ENCODE peak calls at places on chromosome 3, in four cellular contexts. One of them, this sample, is unnamed.

GRCh38 chr3:153285194-153285641 is 123.2 kb downstream of the RAP2B start:
- DNase-seq in CD8-positive, alpha-beta T cell: no peak
- DNase-seq in tibial nerve: no peak
- DNase-seq in PC-9: peak; percentile 47
- DNase-seq in this sample: no peak

GRCh38 chr3:38588995-38589937 is 60.2 kb downstream of the SCN5A start:
- DNase-seq in CD8-positive, alpha-beta T cell: peak; percentile 41
- DNase-seq in tibial nerve: no peak
- DNase-seq in PC-9: no peak
- DNase-seq in this sample: no peak

GRCh38 chr3:13025090-13025489 is 48.1 kb downstream of the IQSEC1 start:
- DNase-seq in CD8-positive, alpha-beta T cell: no peak
- DNase-seq in tibial nerve: no peak
- DNase-seq in PC-9: peak; percentile 74
- DNase-seq in this sample: no peak

GRCh38 chr3:41125258-41125657 is 74.0 kb upstream of the CTNNB1 start:
- DNase-seq in CD8-positive, alpha-beta T cell: no peak
- DNase-seq in tibial nerve: no peak
- DNase-seq in PC-9: no peak
- DNase-seq in this sample: no peak

GRCh38 chr3:73401616-73402265 is 223.0 kb downstream of the PDZRN3 start:
- DNase-seq in CD8-positive, alpha-beta T cell: no peak
- DNase-seq in tibial nerve: no peak
- DNase-seq in PC-9: no peak
- DNase-seq in this sample: no peak

GRCh38 chr3:156728267-156728985 is 54.0 kb downstream of the TIPARP start:
- DNase-seq in CD8-positive, alpha-beta T cell: no peak
- DNase-seq in tibial nerve: no peak
- DNase-seq in PC-9: no peak
- DNase-seq in this sample: no peak

GRCh38 chr3:45787551-45787950 is 8.8 kb downstream of the SLC6A20 start:
- DNase-seq in CD8-positive, alpha-beta T cell: no peak
- DNase-seq in tibial nerve: no peak
- DNase-seq in PC-9: no peak
- DNase-seq in this sample: no peak

GRCh38 chr3:10198761-10199688 is 34.3 kb downstream of the IRAK2 start:
- DNase-seq in CD8-positive, alpha-beta T cell: peak; percentile 73
- DNase-seq in tibial nerve: no peak
- DNase-seq in PC-9: peak; percentile 66
- DNase-seq in this sample: peak; percentile 72

GRCh38 chr3:189551007-189551406 is 80.2 kb upstream of the TP63 start:
- DNase-seq in CD8-positive, alpha-beta T cell: no peak
- DNase-seq in tibial nerve: no peak
- DNase-seq in PC-9: no peak
- DNase-seq in this sample: no peak

GRCh38 chr3:50299929-50300680 is 900 bp upstream of the HYAL3 start:
- DNase-seq in CD8-positive, alpha-beta T cell: no peak
- DNase-seq in tibial nerve: no peak
- DNase-seq in PC-9: no peak
- DNase-seq in this sample: no peak

GRCh38 chr3:71172951-71173350 is 410.6 kb downstream of the FOXP1 start:
- DNase-seq in CD8-positive, alpha-beta T cell: no peak
- DNase-seq in tibial nerve: no peak
- DNase-seq in PC-9: no peak
- DNase-seq in this sample: no peak

GRCh38 chr3:46351646-46352045 is 2.3 kb upstream of the CCR2 start:
- DNase-seq in CD8-positive, alpha-beta T cell: no peak
- DNase-seq in tibial nerve: no peak
- DNase-seq in PC-9: no peak
- DNase-seq in this sample: no peak

GRCh38 chr3:131540143-131540542 is 37.4 kb upstream of the MRPL3 start:
- DNase-seq in CD8-positive, alpha-beta T cell: no peak
- DNase-seq in tibial nerve: no peak
- DNase-seq in PC-9: no peak
- DNase-seq in this sample: no peak

GRCh38 chr3:160613661-160614060 is 48.3 kb upstream of the KPNA4 start:
- DNase-seq in CD8-positive, alpha-beta T cell: no peak
- DNase-seq in tibial nerve: no peak
- DNase-seq in PC-9: no peak
- DNase-seq in this sample: no peak

GRCh38 chr3:119408243-119408950 is 55.0 kb downstream of the TMEM39A start:
- DNase-seq in CD8-positive, alpha-beta T cell: no peak
- DNase-seq in tibial nerve: no peak
- DNase-seq in PC-9: no peak
- DNase-seq in this sample: no peak

GRCh38 chr3:133459400-133459799 is 59.5 kb downstream of the BFSP2 start:
- DNase-seq in CD8-positive, alpha-beta T cell: no peak
- DNase-seq in tibial nerve: peak; percentile 24
- DNase-seq in PC-9: no peak
- DNase-seq in this sample: no peak

GRCh38 chr3:146154316-146154715 is 6.7 kb downstream of the PLOD2 start:
- DNase-seq in CD8-positive, alpha-beta T cell: no peak
- DNase-seq in tibial nerve: no peak
- DNase-seq in PC-9: no peak
- DNase-seq in this sample: no peak

GRCh38 chr3:11803977-11804903 is 42.4 kb downstream of the TAMM41 start:
- DNase-seq in CD8-positive, alpha-beta T cell: peak; percentile 51
- DNase-seq in tibial nerve: no peak
- DNase-seq in PC-9: peak; percentile 15
- DNase-seq in this sample: peak; percentile 46

GRCh38 chr3:152298393-152299242 is 29.9 kb downstream of the MBNL1 start:
- DNase-seq in CD8-positive, alpha-beta T cell: peak; percentile 60
- DNase-seq in tibial nerve: no peak
- DNase-seq in PC-9: peak; percentile 47
- DNase-seq in this sample: peak; percentile 41

GRCh38 chr3:127771746-127772145 is 50.6 kb downstream of the MGLL start:
- DNase-seq in CD8-positive, alpha-beta T cell: no peak
- DNase-seq in tibial nerve: no peak
- DNase-seq in PC-9: no peak
- DNase-seq in this sample: no peak

GRCh38 chr3:51706788-51707731 is at the start of gene GRM2:
- DNase-seq in CD8-positive, alpha-beta T cell: no peak
- DNase-seq in tibial nerve: no peak
- DNase-seq in PC-9: no peak
- DNase-seq in this sample: no peak

GRCh38 chr3:132641837-132642538 is 17.6 kb downstream of the ACAD11 start:
- DNase-seq in CD8-positive, alpha-beta T cell: no peak
- DNase-seq in tibial nerve: no peak
- DNase-seq in PC-9: no peak
- DNase-seq in this sample: no peak

GRCh38 chr3:136177876-136178275 is 18.3 kb downstream of the MSL2 start:
- DNase-seq in CD8-positive, alpha-beta T cell: no peak
- DNase-seq in tibial nerve: no peak
- DNase-seq in PC-9: no peak
- DNase-seq in this sample: no peak
- H3K9me3 ChIP-seq in CD8-positive, alpha-beta T cell: no peaks in the 10 kb centered on the region
- H3K9me3 ChIP-seq in tibial nerve: no peaks in the 10 kb centered on the region
- H3K9me3 ChIP-seq in PC-9: no peaks in the 10 kb centered on the region
- H3K9me3 ChIP-seq in this sample: no peaks in the 10 kb centered on the region

GRCh38 chr3:57577786-57578185 is 19.4 kb downstream of the ARF4 start:
- DNase-seq in CD8-positive, alpha-beta T cell: no peak
- DNase-seq in tibial nerve: no peak
- DNase-seq in PC-9: no peak
- DNase-seq in this sample: no peak
- H3K27ac ChIP-seq in CD8-positive, alpha-beta T cell: no peak overlapping the region
- H3K27ac ChIP-seq in tibial nerve: no peak overlapping the region
- H3K27ac ChIP-seq in PC-9: no peak overlapping the region
- H3K27ac ChIP-seq in this sample: no peak overlapping the region

GRCh38 chr3:454986-455385 is 258.4 kb downstream of the CHL1 start:
- DNase-seq in CD8-positive, alpha-beta T cell: no peak
- DNase-seq in tibial nerve: no peak
- DNase-seq in PC-9: no peak
- DNase-seq in this sample: no peak

GRCh38 chr3:458124-458523 is 261.6 kb downstream of the CHL1 start:
- DNase-seq in CD8-positive, alpha-beta T cell: no peak
- DNase-seq in tibial nerve: no peak
- DNase-seq in PC-9: no peak
- DNase-seq in this sample: no peak

GRCh38 chr3:458614-459375 is 262.2 kb downstream of the CHL1 start:
- DNase-seq in CD8-positive, alpha-beta T cell: no peak
- DNase-seq in tibial nerve: no peak
- DNase-seq in PC-9: no peak
- DNase-seq in this sample: no peak

GRCh38 chr3:462851-463250 is 266.3 kb downstream of the CHL1 start:
- DNase-seq in CD8-positive, alpha-beta T cell: no peak
- DNase-seq in tibial nerve: no peak
- DNase-seq in PC-9: no peak
- DNase-seq in this sample: no peak

DNA sequence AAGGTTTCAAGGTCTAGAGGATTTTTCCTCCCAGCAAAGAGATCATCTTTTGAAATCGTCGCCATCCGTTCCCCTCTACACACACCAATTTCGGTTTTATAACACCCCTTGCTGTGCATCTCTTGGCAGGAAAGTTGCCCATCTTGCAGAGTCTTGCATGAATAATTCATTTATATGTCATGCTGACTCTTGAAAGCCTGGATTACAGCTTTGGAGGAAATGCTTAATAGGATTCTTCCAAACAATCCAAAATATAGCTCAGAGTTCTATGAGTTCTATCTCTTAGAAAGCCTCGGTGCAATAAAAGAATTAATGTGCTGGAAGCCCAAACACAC is 262.8 kb downstream of the CHL1 start:
- DNase-seq in CD8-positive, alpha-beta T cell: no peak
- DNase-seq in tibial nerve: no peak
- DNase-seq in PC-9: no peak
- DNase-seq in this sample: no peak
- H3K9me3 ChIP-seq in CD8-positive, alpha-beta T cell: no peaks in the 10 kb centered on the region
- H3K9me3 ChIP-seq in tibial nerve: no peaks in the 10 kb centered on the region
- H3K9me3 ChIP-seq in PC-9: no peaks in the 10 kb centered on the region
- H3K9me3 ChIP-seq in this sample: no peaks in the 10 kb centered on the region

GRCh38 chr3:64149886-64150285 is 75.4 kb downstream of the PRICKLE2 start:
- DNase-seq in CD8-positive, alpha-beta T cell: no peak
- DNase-seq in tibial nerve: no peak
- DNase-seq in PC-9: no peak
- DNase-seq in this sample: no peak

GRCh38 chr3:64150527-64151238 is 74.6 kb downstream of the PRICKLE2 start:
- DNase-seq in CD8-positive, alpha-beta T cell: no peak
- DNase-seq in tibial nerve: no peak
- DNase-seq in PC-9: peak; percentile 32
- DNase-seq in this sample: no peak

GRCh38 chr3:64152676-64153466 is 72.4 kb downstream of the PRICKLE2 start:
- DNase-seq in CD8-positive, alpha-beta T cell: no peak
- DNase-seq in tibial nerve: no peak
- DNase-seq in PC-9: no peak
- DNase-seq in this sample: no peak

GRCh38 chr3:64151335-64151871 is 73.9 kb downstream of the PRICKLE2 start:
- DNase-seq in CD8-positive, alpha-beta T cell: no peak
- DNase-seq in tibial nerve: no peak
- DNase-seq in PC-9: no peak
- DNase-seq in this sample: no peak

DNA sequence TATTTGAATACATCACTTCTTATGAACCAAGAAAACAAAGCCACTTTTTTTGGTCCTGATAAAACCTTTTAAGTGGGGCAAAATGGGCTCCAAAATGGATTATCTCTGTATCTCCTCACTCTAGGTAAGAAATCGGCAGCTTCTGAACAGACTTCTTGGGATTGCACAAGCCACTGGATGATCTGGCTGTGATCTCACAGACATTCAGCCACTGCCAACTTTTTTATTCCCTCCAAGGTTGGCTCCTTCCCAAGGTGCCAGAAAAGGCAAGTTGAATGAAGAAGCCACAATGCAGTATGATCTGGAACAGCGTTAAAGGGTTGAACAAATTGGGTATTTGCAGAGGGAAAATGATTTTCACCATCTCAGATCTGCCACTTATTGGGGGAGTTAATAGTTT is 73.2 kb downstream of the PRICKLE2 start:
- DNase-seq in CD8-positive, alpha-beta T cell: no peak
- DNase-seq in tibial nerve: no peak
- DNase-seq in PC-9: no peak
- DNase-seq in this sample: no peak
- H3K27ac ChIP-seq in CD8-positive, alpha-beta T cell: no peak overlapping the region
- H3K27ac ChIP-seq in tibial nerve: no peak overlapping the region
- H3K27ac ChIP-seq in PC-9: no peak overlapping the region
- H3K27ac ChIP-seq in this sample: no peak overlapping the region

GRCh38 chr3:194389269-194389668 is 9.8 kb downstream of the GP5 start:
- DNase-seq in CD8-positive, alpha-beta T cell: no peak
- DNase-seq in tibial nerve: no peak
- DNase-seq in PC-9: no peak
- DNase-seq in this sample: no peak
- H3K9me3 ChIP-seq in CD8-positive, alpha-beta T cell: no peaks in the 10 kb centered on the region
- H3K9me3 ChIP-seq in tibial nerve: peaks cover 4% of the 10 kb centered on the region
- H3K9me3 ChIP-seq in PC-9: peaks cover 10% of the 10 kb centered on the region
- H3K9me3 ChIP-seq in this sample: peaks cover 2% of the 10 kb centered on the region

GRCh38 chr3:172536993-172537419 is 13.8 kb upstream of the TNFSF10 start:
- DNase-seq in CD8-positive, alpha-beta T cell: no peak
- DNase-seq in tibial nerve: no peak
- DNase-seq in PC-9: no peak
- DNase-seq in this sample: peak; percentile 83
- H3K27ac ChIP-seq in CD8-positive, alpha-beta T cell: no peak overlapping the region
- H3K27ac ChIP-seq in tibial nerve: no peak overlapping the region
- H3K27ac ChIP-seq in PC-9: no peak overlapping the region
- H3K27ac ChIP-seq in this sample: peak overlapping the region; percentile 84

This sample was measured in keratinocyte.